ENCODE peak calls at places on chromosomes 11 and 22, in eight cellular contexts. J, I, Z, W, L, N, X and Y are unnamed samples.

GRCh38 chr11:70509476-70509875 is 111.1 kb downstream of the CTTN start:
- DNase-seq in I (no peak), W (peak), L (no peak), J (peak), N (no peak), Z (no peak), X (peak), Y (no peak)

GRCh38 chr22:31950226-31950625 is 5.9 kb downstream of the YWHAH start:
- DNase-seq in X (peak), W (no peak), Z (no peak), J (no peak), N (no peak), L (no peak), I (no peak), Y (no peak)

GRCh38 chr11:26095340-26095739 is 236.6 kb upstream of the ANO3 start:
- DNase-seq in X (no peak), J (no peak), L (no peak), I (no peak), W (no peak), N (no peak), Z (no peak), Y (no peak)

GRCh38 chr11:126544311-126545056 is 189.0 kb downstream of the ST3GAL4 start:
- DNase-seq in Z (no peak), N (peak), L (no peak), J (no peak), W (peak), X (no peak), I (peak), Y (no peak)

GRCh38 chr22:38921126-38921525 is 36.3 kb upstream of the APOBEC3A start:
- DNase-seq in Z (no peak), W (no peak), X (peak), J (peak), N (no peak), L (no peak), I (no peak), Y (no peak)

GRCh38 chr11:43123443-43123842 is 188.4 kb upstream of the API5 start:
- DNase-seq in N (no peak), L (no peak), I (no peak), Z (no peak), J (no peak), W (no peak), X (no peak), Y (no peak)

GRCh38 chr11:110491577-110492352 is 62.0 kb downstream of the FDX1 start:
- DNase-seq in J (no peak), Z (no peak), L (no peak), I (no peak), W (no peak), N (no peak), X (no peak), Y (no peak)

GRCh38 chr11:11505701-11506100 is 116.1 kb downstream of the GALNT18 start:
- DNase-seq in N (no peak), Z (no peak), J (no peak), L (no peak), X (no peak), W (no peak), I (no peak), Y (no peak)

GRCh38 chr11:88281317-88281712 is 56.2 kb downstream of the CTSC start:
- DNase-seq in N (no peak), J (no peak), I (peak), X (no peak), L (peak), Z (no peak), W (peak), Y (no peak)

GRCh38 chr22:47390026-47390970 is 627.8 kb downstream of the TBC1D22A start:
- DNase-seq in L (no peak), I (no peak), Z (no peak), J (peak), W (no peak), X (no peak), N (no peak), Y (no peak)

GRCh38 chr22:44454113-44454769 is 43.8 kb downstream of the RTL6 start:
- DNase-seq in L (no peak), Z (no peak), W (no peak), J (peak), X (peak), I (no peak), N (no peak), Y (no peak)

GRCh38 chr11:75802913-75803820 is 11.8 kb upstream of the UVRAG start:
- DNase-seq in J (peak), N (peak), I (peak), W (peak), Z (no peak), L (peak), X (no peak), Y (peak)

GRCh38 chr11:74681686-74682651 is 49.3 kb downstream of the CHRDL2 start:
- DNase-seq in X (no peak), Z (peak), W (no peak), J (peak), N (no peak), I (no peak), L (no peak), Y (no peak)

GRCh38 chr22:31044262-31044861 is 36.8 kb upstream of the SMTN start:
- DNase-seq in W (no peak), N (no peak), X (no peak), J (peak), I (peak), Z (peak), L (no peak), Y (no peak)

GRCh38 chr11:73551697-73552096 is 46.2 kb downstream of the FAM168A start:
- DNase-seq in Z (no peak), W (no peak), I (no peak), J (no peak), N (no peak), X (no peak), L (no peak), Y (no peak)

GRCh38 chr22:38505595-38506117 is 455 bp downstream of the DDX17 start:
- DNase-seq in N (peak), W (peak), X (peak), I (peak), Z (peak), J (peak), L (no peak), Y (no peak)

GRCh38 chr11:83319346-83319745 is 33.2 kb upstream of the CCDC90B start:
- DNase-seq in N (no peak), W (no peak), I (no peak), L (no peak), J (no peak), X (no peak), Z (no peak), Y (no peak)

GRCh38 chr11:16356751-16357365 is 512 bp upstream of the SOX6 start:
- DNase-seq in N (peak), L (peak), X (no peak), W (no peak), J (no peak), Z (peak), I (peak), Y (no peak)

GRCh38 chr11:32391479-32391878 is 43.9 kb downstream of the WT1 start:
- DNase-seq in Z (no peak), I (no peak), W (no peak), X (no peak), L (no peak), J (no peak), N (no peak), Y (no peak)

GRCh38 chr11:78835646-78836045 is 261.0 kb upstream of the NARS2 start:
- DNase-seq in I (no peak), X (no peak), W (no peak), J (no peak), Z (no peak), N (no peak), L (no peak), Y (no peak)

GRCh38 chr11:78840623-78841022 is 266.0 kb upstream of the NARS2 start:
- DNase-seq in L (peak), W (no peak), I (no peak), N (no peak), X (no peak), J (no peak), Z (no peak), Y (no peak)

GRCh38 chr11:78841451-78842060 is 266.9 kb upstream of the NARS2 start:
- DNase-seq in N (no peak), Z (no peak), J (no peak), I (peak), X (no peak), W (no peak), L (no peak), Y (no peak)

GRCh38 chr11:78840190-78840589 is 265.5 kb upstream of the NARS2 start:
- DNase-seq in X (no peak), L (peak), J (no peak), Z (no peak), N (peak), I (peak), W (no peak), Y (no peak)

DNA sequence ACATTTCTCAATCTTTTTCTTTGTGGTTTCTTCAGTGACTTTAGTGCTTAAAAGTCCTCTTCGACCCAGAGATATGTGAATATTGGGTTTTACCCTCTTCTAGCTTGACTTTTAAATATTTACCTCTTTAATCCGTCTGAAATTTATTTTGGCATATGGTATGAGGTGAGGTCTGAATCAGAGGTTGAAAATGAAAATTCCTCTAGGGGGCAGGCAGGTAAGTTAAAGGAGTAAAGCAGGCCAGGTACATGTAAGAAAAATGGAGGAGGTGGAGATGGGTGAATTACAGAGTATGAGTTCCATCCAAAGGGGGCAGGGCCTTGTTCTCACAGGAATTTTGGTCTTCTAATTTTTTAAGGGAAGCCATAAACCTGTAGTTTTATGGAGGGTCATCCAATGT is 263.8 kb upstream of the NARS2 start:
- DNase-seq in W (no peak), Z (no peak), X (no peak), N (no peak), I (no peak), J (no peak), L (no peak), Y (no peak)
- TF ChIP-seq CTCF in W (no peak), Z (no peak), X (no peak), N (no peak), I (no peak), J (no peak), L (peak), Y (no peak)

DNA sequence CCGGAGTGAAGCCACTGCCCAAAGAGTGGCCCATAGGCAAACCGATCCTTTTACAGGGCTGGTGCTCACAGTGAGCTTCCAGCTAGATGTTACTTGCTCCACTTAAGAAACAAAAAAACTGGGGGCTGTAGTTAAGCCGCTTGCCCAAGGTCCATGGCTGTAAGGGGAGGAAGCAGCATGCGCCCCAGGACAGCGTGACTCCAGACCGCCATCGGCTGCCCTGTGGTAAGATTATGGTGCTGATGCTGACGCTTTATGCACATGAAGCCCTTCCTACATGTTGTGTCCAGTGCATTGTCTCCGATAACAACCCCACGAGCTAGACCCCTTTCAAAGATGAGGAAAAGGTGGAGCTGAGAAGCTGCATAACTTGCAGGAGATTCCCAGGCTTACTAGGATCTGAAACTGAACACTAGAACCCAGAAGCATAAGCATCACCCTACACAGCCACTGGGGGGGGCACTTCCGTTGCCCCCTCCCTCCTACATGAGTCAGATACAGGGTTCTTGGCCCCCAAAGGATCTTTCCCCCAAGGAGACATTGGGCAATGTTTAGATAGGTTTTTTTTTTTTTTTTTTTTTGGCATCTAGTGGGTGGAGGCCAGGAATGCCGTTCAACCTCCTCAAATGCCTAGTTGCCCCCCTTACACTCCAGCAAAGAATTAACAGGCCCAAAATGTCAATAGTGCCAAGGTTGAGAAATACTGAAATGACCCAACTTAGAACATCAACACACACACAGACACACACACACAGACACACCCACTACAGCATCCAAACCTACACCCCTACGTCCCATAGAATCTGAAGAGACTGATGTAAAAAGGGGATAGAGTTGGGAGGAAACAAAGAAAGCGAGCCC is 53.9 kb downstream of the MN1 start:
- DNase-seq in X (no peak), L (no peak), W (no peak), J (no peak), N (no peak), I (no peak), Z (no peak), Y (no peak)
- TF ChIP-seq CTCF in X (no peak), L (peak), W (peak), J (no peak), N (peak), I (peak), Z (no peak), Y (no peak)

GRCh38 chr22:21711851-21712250 is 23.7 kb downstream of the YPEL1 start:
- DNase-seq in N (no peak), W (no peak), L (no peak), J (no peak), I (no peak), Z (no peak), X (no peak), Y (no peak)

GRCh38 chr22:21714059-21714770 is 21.4 kb downstream of the YPEL1 start:
- DNase-seq in I (no peak), Z (no peak), J (no peak), N (no peak), X (no peak), W (no peak), L (no peak), Y (no peak)

GRCh38 chr22:21714784-21715183 is 20.8 kb downstream of the YPEL1 start:
- DNase-seq in W (no peak), Z (no peak), L (no peak), X (no peak), I (no peak), N (no peak), J (no peak), Y (no peak)

GRCh38 chr22:21712751-21713427 is 22.7 kb downstream of the YPEL1 start:
- DNase-seq in I (peak), Z (peak), X (peak), N (peak), L (peak), J (no peak), W (peak), Y (no peak)

GRCh38 chr22:21713428-21714058 is 22.1 kb downstream of the YPEL1 start:
- DNase-seq in N (no peak), Z (no peak), W (no peak), X (no peak), J (no peak), L (no peak), I (no peak), Y (no peak)
- TF ChIP-seq CTCF in N (no peak), Z (no peak), W (no peak), X (no peak), J (no peak), L (peak), I (no peak), Y (peak)

GRCh38 chr11:27718853-27719574 is 18.8 kb upstream of the BDNF start:
- DNase-seq in J (peak), N (no peak), I (peak), W (peak), X (no peak), L (peak), Z (peak), Y (no peak)
- TF ChIP-seq CTCF in J (no peak), N (no peak), I (no peak), W (peak), X (no peak), L (no peak), Z (no peak), Y (no peak)

GRCh38 chr22:23385301-23386244 is 194.5 kb downstream of the IGLL1 start:
- DNase-seq in X (peak), I (peak), N (peak), J (peak), W (peak), Z (peak), L (peak), Y (peak)

GRCh38 chr22:23387827-23388491 is 192.1 kb downstream of the IGLL1 start:
- DNase-seq in Z (no peak), X (peak), W (no peak), L (no peak), I (no peak), J (peak), N (no peak), Y (no peak)

GRCh38 chr22:23386822-23387580 is 193.1 kb downstream of the IGLL1 start:
- DNase-seq in J (peak), I (no peak), Z (no peak), X (peak), W (no peak), L (no peak), N (no peak), Y (no peak)

GRCh38 chr22:23384899-23385298 is 195.2 kb downstream of the IGLL1 start:
- DNase-seq in J (no peak), X (peak), L (no peak), N (no peak), I (no peak), W (no peak), Z (no peak), Y (no peak)

GRCh38 chr22:23386245-23386631 is 193.9 kb downstream of the IGLL1 start:
- DNase-seq in L (no peak), X (no peak), J (peak), N (no peak), Z (no peak), I (no peak), W (no peak), Y (no peak)
- TF ChIP-seq CTCF in L (peak), X (no peak), J (no peak), N (no peak), Z (no peak), I (no peak), W (no peak), Y (no peak)

GRCh38 chr11:66346476-66347424 is 679 bp downstream of the B4GAT1 start:
- DNase-seq in J (peak), I (no peak), N (no peak), L (no peak), X (no peak), Z (no peak), W (peak), Y (no peak)

GRCh38 chr11:66343176-66343575 is 1.7 kb downstream of the BRMS1 start:
- DNase-seq in W (no peak), Z (no peak), N (no peak), J (peak), L (no peak), X (no peak), I (no peak), Y (no peak)

GRCh38 chr11:66347425-66348276 is at the start of gene B4GAT1:
- DNase-seq in Z (peak), L (peak), N (peak), X (peak), J (peak), W (peak), I (peak), Y (peak)

GRCh38 chr11:66345316-66345649 is 379 bp upstream of the BRMS1 start:
- DNase-seq in L (no peak), N (no peak), X (no peak), J (no peak), Z (no peak), I (no peak), W (no peak), Y (no peak)

GRCh38 chr11:66344550-66345315 is at the start of gene BRMS1:
- DNase-seq in N (peak), J (peak), L (peak), I (peak), W (peak), X (peak), Z (peak), Y (peak)
- TF ChIP-seq CTCF in N (peak), J (no peak), L (peak), I (peak), W (peak), X (peak), Z (no peak), Y (no peak)

DNA sequence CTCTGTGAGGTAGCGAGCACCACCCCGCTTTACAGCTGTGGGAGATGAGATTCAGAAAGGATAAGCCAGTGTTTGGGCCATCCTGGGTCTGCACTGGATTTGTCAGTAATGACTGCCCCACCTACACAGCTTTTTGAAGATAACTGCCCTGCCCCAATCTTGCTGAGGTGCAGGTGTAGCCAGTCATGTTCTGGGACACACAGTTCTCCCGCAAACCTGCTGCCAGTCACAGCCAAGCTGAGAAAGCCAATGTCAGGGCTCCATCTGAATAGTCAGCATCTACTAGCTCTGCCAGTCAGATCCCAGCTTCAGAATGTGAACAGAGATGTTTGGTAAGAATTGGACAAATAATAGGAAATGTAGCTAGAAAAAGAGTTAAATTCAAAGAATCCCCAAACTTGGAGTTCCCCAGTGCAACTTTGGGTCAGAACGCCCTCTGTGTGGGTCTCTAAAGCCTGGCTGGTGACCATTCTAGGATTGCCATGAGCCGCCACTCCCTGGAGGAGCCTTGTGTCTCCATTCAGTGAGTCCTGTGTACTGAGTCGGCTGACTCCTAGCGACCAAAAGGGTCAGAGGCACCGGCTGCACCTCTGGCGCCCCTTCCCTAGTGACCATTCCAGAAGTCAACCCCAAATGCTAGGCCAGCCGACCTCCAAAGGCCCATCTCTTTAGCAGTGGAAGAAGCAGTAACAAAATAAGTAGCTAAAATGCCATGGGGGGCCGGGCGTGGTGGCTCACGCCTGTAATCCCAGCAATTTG is 2.4 kb upstream of the MB start:
- DNase-seq in N (no peak), L (no peak), Z (no peak), W (no peak), X (no peak), J (peak), I (no peak), Y (no peak)
- TF ChIP-seq CTCF in N (no peak), L (no peak), Z (no peak), W (no peak), X (no peak), J (no peak), I (no peak), Y (no peak)

GRCh38 chr11:20399498-20399897 is 12.0 kb downstream of the PRMT3 start:
- DNase-seq in W (no peak), X (no peak), I (no peak), Z (no peak), J (no peak), L (no peak), N (no peak), Y (no peak)

GRCh38 chr11:20403059-20403458 is 15.5 kb downstream of the PRMT3 start:
- DNase-seq in N (no peak), W (no peak), I (no peak), Z (no peak), L (no peak), X (no peak), J (no peak), Y (no peak)

GRCh38 chr11:20397281-20397680 is 9.8 kb downstream of the PRMT3 start:
- DNase-seq in W (peak), N (peak), J (no peak), L (peak), X (no peak), Z (no peak), I (peak), Y (no peak)
- TF ChIP-seq CTCF in W (peak), N (peak), J (peak), L (peak), X (peak), Z (no peak), I (peak), Y (no peak)

GRCh38 chr22:50461536-50461935 is 13.3 kb downstream of the SBF1 start:
- DNase-seq in W (no peak), N (no peak), J (no peak), L (no peak), X (no peak), Z (no peak), I (no peak), Y (no peak)

GRCh38 chr22:50459016-50459415 is 15.8 kb downstream of the SBF1 start:
- DNase-seq in X (no peak), Z (no peak), L (no peak), I (no peak), W (no peak), N (no peak), J (no peak), Y (no peak)

GRCh38 chr22:50459443-50460140 is 15.2 kb downstream of the SBF1 start:
- DNase-seq in X (no peak), J (no peak), Z (no peak), L (no peak), N (no peak), I (no peak), W (no peak), Y (no peak)

GRCh38 chr22:50461979-50462540 is 12.8 kb downstream of the SBF1 start:
- DNase-seq in X (no peak), W (no peak), I (no peak), N (no peak), Z (no peak), J (no peak), L (no peak), Y (no peak)

GRCh38 chr22:50460942-50461341 is 13.9 kb downstream of the SBF1 start:
- DNase-seq in X (no peak), Z (no peak), W (no peak), J (no peak), N (no peak), L (no peak), I (no peak), Y (no peak)
- TF ChIP-seq CTCF in X (no peak), Z (no peak), W (no peak), J (no peak), N (no peak), L (no peak), I (no peak), Y (no peak)